ENCODE peak calls at places on chromosomes 11 and 22, in eight cellular contexts. I, O, M, S, T, F, X and C are unnamed samples.

GRCh38 chr11:44243633-44244343 is 66.2 kb downstream of the ALX4 start:
- DNase-seq in T (no peak), S (peak; percentile 46), I (no peak), O (peak; percentile 66), M (no peak), X (no peak), F (no peak), C (no peak)

GRCh38 chr11:76665921-76666351 is 4.6 kb downstream of the LRRC32 start:
- DNase-seq in X (no peak), F (no peak), M (no peak), S (no peak), O (no peak), T (no peak), I (no peak), C (peak; percentile 38)

GRCh38 chr22:39256979-39257378 is 12.2 kb upstream of the PDGFB start:
- DNase-seq in M (no peak), X (no peak), F (no peak), I (no peak), T (no peak), O (no peak), S (no peak), C (no peak)

GRCh38 chr11:111021131-111021530 is 224.4 kb upstream of the POU2AF2 start:
- DNase-seq in F (no peak), M (no peak), X (no peak), T (no peak), I (no peak), O (no peak), S (no peak), C (no peak)

GRCh38 chr22:20080445-20080775 is 369 bp downstream of the DGCR8 start:
- DNase-seq in X (peak; percentile 66), M (peak; percentile 55), S (peak; percentile 30), T (peak; percentile 68), I (peak; percentile 81), O (peak; percentile 49), F (peak; percentile 65), C (peak; percentile 70)

GRCh38 chr11:94020777-94021615 is at the start of gene HEPHL1:
- DNase-seq in S (peak; percentile 4), X (peak; percentile 50), T (no peak), M (no peak), F (no peak), I (no peak), O (no peak), C (no peak)

GRCh38 chr11:14471127-14471526 is 28.5 kb downstream of the COPB1 start:
- DNase-seq in I (no peak), S (no peak), O (no peak), M (no peak), T (no peak), F (no peak), X (no peak), C (no peak)

GRCh38 chr11:101880208-101880607 is 34.6 kb upstream of the CEP126 start:
- DNase-seq in M (no peak), X (peak; percentile 63), I (peak; percentile 28), O (peak; percentile 77), S (peak; percentile 79), T (no peak), F (no peak), C (no peak)

GRCh38 chr11:73194034-73194507 is 24.0 kb upstream of the P2RY2 start:
- DNase-seq in O (no peak), T (no peak), I (no peak), S (no peak), X (no peak), F (no peak), M (no peak), C (no peak)

GRCh38 chr11:61488651-61489291 is 19.8 kb upstream of the LRRC10B start:
- DNase-seq in T (peak; percentile 81), F (peak; percentile 37), I (peak; percentile 27), M (no peak), O (no peak), S (no peak), X (peak; percentile 38), C (peak; percentile 85)

GRCh38 chr22:43238526-43239006 is 51.6 kb upstream of the TTLL12 start:
- DNase-seq in S (no peak), O (no peak), F (no peak), X (no peak), I (no peak), T (peak; percentile 28), M (no peak), C (no peak)

GRCh38 chr11:31844351-31844750 is 33.2 kb upstream of the PAX6 start:
- DNase-seq in S (no peak), T (no peak), I (no peak), F (no peak), M (no peak), X (no peak), O (peak; percentile 7), C (no peak)

GRCh38 chr11:34792143-34792542 is 124.0 kb downstream of the APIP start:
- DNase-seq in M (no peak), S (no peak), T (no peak), X (no peak), O (no peak), I (no peak), F (no peak), C (no peak)

DNA sequence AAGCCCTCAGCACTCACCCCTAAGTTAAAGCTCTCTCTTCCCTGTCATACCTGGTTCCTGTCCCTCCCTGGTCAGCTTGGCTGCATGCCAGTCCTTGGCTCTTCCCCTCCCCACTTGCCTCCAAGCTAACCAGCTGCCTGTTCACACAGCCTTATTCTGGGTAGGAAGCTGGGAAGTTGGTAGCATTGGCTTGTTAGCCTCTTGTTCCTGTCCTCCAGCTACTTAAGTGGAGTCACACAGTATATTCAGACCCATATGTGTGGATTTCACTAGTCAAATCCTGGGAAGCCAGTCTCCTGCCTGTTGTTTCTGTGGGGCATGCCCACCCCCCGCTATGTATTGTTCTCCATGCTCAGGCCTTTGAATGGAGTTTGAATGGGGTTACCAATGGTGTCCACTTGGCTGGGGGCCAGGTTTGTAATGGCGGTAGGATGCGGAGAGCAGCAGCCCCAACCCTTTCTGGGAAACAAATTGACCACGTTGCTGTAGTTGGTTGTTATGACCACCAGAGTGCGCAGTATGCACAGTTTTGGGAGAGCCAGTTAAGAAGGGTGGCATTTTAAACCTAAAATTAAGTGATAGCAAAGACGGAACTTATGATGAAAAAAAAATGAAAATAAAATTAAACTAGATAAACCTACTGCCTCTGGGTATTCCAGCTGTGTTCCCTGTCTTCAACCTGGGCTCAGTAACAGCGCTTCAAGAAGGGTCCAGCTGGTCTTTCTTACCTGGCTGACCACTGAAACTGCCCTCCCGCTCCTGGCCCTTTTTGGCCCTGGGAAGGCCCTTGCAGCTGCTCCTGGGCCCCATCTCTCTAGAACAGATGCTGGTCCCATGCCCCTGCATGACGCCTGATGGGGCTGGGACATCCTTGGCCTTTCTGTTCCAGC is 10.7 kb upstream of the RPS3 start:
- DNase-seq in F (peak; percentile 74), T (peak; percentile 54), M (peak; percentile 40), S (peak; percentile 81), O (peak; percentile 75), X (peak; percentile 86), I (peak; percentile 74), C (peak; percentile 70)
- TF ChIP-seq CTCF in F (peak; percentile 81), T (peak; percentile 86), M (peak; percentile 81), S (peak; percentile 93), O (peak; percentile 84), X (peak; percentile 85), I (peak; percentile 74), C (peak; percentile 84)

GRCh38 chr11:66493124-66493523 is 12.9 kb downstream of the DPP3 start:
- DNase-seq in T (no peak), X (no peak), S (no peak), F (no peak), M (no peak), I (no peak), O (no peak), C (peak; percentile 25)

GRCh38 chr11:66497206-66497605 is 13.2 kb upstream of the BBS1 start:
- DNase-seq in M (no peak), S (no peak), X (no peak), T (no peak), O (no peak), I (no peak), F (no peak), C (no peak)

GRCh38 chr11:66495401-66495844 is 15.0 kb upstream of the BBS1 start:
- DNase-seq in X (no peak), F (no peak), O (no peak), I (peak; percentile 15), S (no peak), T (no peak), M (no peak), C (peak; percentile 14)

GRCh38 chr11:66494458-66494857 is 14.2 kb downstream of the DPP3 start:
- DNase-seq in F (no peak), X (no peak), M (no peak), T (no peak), I (no peak), S (no peak), O (no peak), C (no peak)

GRCh38 chr11:66494935-66495334 is 14.7 kb downstream of the DPP3 start:
- DNase-seq in I (no peak), S (no peak), T (no peak), M (no peak), O (no peak), F (no peak), X (no peak), C (no peak)
- TF ChIP-seq CTCF in I (no peak), S (no peak), T (no peak), M (no peak), O (no peak), F (no peak), X (no peak), C (no peak)

DNA sequence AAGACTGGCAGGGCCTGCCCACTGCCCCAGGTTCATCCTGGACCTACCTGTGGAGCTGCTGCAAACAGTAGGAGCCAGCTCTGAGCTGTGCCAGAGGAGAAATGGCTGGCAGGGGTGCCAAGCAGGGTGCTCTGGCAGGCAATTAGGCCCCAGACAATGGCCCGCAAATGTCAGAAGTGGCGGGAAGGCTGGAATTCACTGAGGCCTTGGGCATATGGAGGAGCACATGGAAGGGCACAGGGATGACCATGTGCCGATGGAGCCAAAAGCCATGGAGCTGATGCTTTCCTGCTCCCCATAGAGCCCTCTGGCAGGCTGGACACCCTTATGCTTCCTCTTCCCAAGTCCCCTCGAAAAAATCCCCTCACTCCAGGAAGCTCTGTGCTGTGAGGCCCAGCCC is 62.0 kb downstream of the BUD13 start:
- DNase-seq in T (no peak), S (no peak), F (no peak), X (no peak), I (no peak), M (no peak), O (no peak), C (no peak)
- TF ChIP-seq CTCF in T (no peak), S (no peak), F (no peak), X (no peak), I (no peak), M (no peak), O (no peak), C (no peak)

DNA sequence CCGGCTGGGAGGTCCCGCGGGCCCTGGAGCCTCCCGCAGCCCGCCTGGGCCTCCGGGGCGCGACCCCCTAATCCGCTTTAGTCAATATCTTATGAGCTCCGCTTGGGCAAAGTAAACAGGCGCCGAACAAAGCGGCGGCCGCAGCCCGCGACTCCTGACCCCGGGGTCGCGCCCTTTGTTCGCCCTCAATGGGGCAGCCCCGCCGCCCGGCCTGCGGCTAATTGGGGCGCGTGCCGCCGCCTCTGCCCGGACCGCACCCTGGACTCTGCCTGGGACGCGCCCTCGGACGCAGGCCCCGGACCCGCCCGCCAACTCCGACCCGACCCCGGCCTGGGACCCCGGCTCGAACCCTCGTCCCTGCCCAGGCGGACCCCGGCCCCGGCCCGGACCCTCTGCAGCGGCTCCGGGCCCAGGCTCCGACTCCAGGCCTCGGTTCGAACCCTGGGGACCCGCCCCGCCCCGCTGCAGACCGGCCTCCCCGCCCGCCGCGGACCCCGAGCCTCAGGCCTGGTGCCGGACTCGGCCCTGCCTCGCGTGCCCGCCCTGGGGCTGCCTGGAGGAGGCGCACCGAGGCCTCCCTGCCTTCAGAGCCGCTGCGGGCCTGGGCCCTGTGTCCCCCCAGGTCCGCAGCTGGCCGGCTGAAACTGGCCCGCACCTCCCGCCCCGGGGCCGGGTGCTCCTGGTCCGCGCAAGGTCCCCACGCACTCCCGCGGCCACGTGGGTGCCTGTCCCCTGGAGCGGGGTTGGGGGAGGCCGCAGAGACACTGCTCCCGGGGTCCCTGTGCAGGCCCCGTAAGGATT is 84.7 kb upstream of the WNT7B start:
- DNase-seq in X (no peak), M (no peak), O (no peak), T (peak; percentile 22), S (no peak), F (no peak), I (no peak), C (no peak)
- TF ChIP-seq CTCF in X (no peak), M (no peak), O (no peak), T (no peak), S (no peak), F (no peak), I (no peak), C (no peak)